ENCODE peak calls at places on chromosome X, in five cellular contexts. One of them, this sample, is unnamed.

GRCh38 chrX:69761633-69762032 is 145.7 kb downstream of the EDA start:
- DNase-seq in AG20443: no peak
- DNase-seq in NB4: no peak
- DNase-seq in COLO829: no peak
- DNase-seq in NCI-H1092 treated with DMSO at 0.1 percent for 48 hours: no peak
- DNase-seq in this sample: no peak

GRCh38 chrX:102837843-102838242 is 99.2 kb upstream of the RAB40AL start:
- DNase-seq in AG20443: no peak
- DNase-seq in NB4: no peak
- DNase-seq in NCI-H1092 treated with DMSO at 0.1 percent for 48 hours: no peak
- DNase-seq in COLO829: no peak
- DNase-seq in this sample: no peak

GRCh38 chrX:85828771-85829170 is 218.6 kb downstream of the CHM start:
- DNase-seq in NCI-H1092 treated with DMSO at 0.1 percent for 48 hours: peak; percentile 51
- DNase-seq in NB4: no peak
- DNase-seq in AG20443: no peak
- DNase-seq in COLO829: no peak
- DNase-seq in this sample: no peak

GRCh38 chrX:42837747-42838146 is 59.8 kb upstream of the PPP1R2C start:
- DNase-seq in AG20443: no peak
- DNase-seq in COLO829: no peak
- DNase-seq in NB4: no peak
- DNase-seq in NCI-H1092 treated with DMSO at 0.1 percent for 48 hours: no peak
- DNase-seq in this sample: no peak

GRCh38 chrX:130079824-130080406 is 30.4 kb downstream of the ELF4 start:
- DNase-seq in COLO829: peak; percentile 77
- DNase-seq in NB4: peak; percentile 72
- DNase-seq in NCI-H1092 treated with DMSO at 0.1 percent for 48 hours: peak; percentile 42
- DNase-seq in AG20443: peak; percentile 77
- DNase-seq in this sample: peak; percentile 64

GRCh38 chrX:40006025-40007017 is 91.4 kb downstream of the BCOR start:
- DNase-seq in COLO829: no peak
- DNase-seq in NB4: peak; percentile 34
- DNase-seq in NCI-H1092 treated with DMSO at 0.1 percent for 48 hours: no peak
- DNase-seq in AG20443: peak; percentile 66
- DNase-seq in this sample: peak; percentile 73

GRCh38 chrX:51894697-51895336 is 1.4 kb downstream of the MAGED1 start:
- DNase-seq in AG20443: peak; percentile 24
- DNase-seq in COLO829: no peak
- DNase-seq in NCI-H1092 treated with DMSO at 0.1 percent for 48 hours: peak; percentile 30
- DNase-seq in NB4: no peak
- DNase-seq in this sample: no peak

GRCh38 chrX:136589966-136590365 is 58.0 kb downstream of the VGLL1 start:
- DNase-seq in NB4: no peak
- DNase-seq in NCI-H1092 treated with DMSO at 0.1 percent for 48 hours: no peak
- DNase-seq in AG20443: no peak
- DNase-seq in COLO829: peak; percentile 43
- DNase-seq in this sample: no peak

GRCh38 chrX:124086411-124086810 is 124.9 kb downstream of the STAG2 start:
- DNase-seq in AG20443: no peak
- DNase-seq in NB4: no peak
- DNase-seq in NCI-H1092 treated with DMSO at 0.1 percent for 48 hours: no peak
- DNase-seq in COLO829: no peak
- DNase-seq in this sample: peak; percentile 47

GRCh38 chrX:53288173-53288572 is 6.8 kb upstream of the IQSEC2 start:
- DNase-seq in NCI-H1092 treated with DMSO at 0.1 percent for 48 hours: peak; percentile 81
- DNase-seq in NB4: peak; percentile 52
- DNase-seq in AG20443: peak; percentile 30
- DNase-seq in COLO829: peak; percentile 10
- DNase-seq in this sample: peak; percentile 35

GRCh38 chrX:63275127-63275526 is 76.0 kb downstream of the SPIN4 start:
- DNase-seq in NB4: peak; percentile 19
- DNase-seq in NCI-H1092 treated with DMSO at 0.1 percent for 48 hours: no peak
- DNase-seq in COLO829: peak; percentile 41
- DNase-seq in AG20443: peak; percentile 59
- DNase-seq in this sample: peak; percentile 15

GRCh38 chrX:47577424-47577823 is 4.8 kb upstream of the TIMP1 start:
- DNase-seq in NB4: no peak
- DNase-seq in COLO829: no peak
- DNase-seq in NCI-H1092 treated with DMSO at 0.1 percent for 48 hours: no peak
- DNase-seq in AG20443: no peak
- DNase-seq in this sample: no peak

GRCh38 chrX:150362599-150363481 is at the start of gene MAMLD1:
- DNase-seq in NB4: peak; percentile 53
- DNase-seq in COLO829: peak; percentile 19
- DNase-seq in NCI-H1092 treated with DMSO at 0.1 percent for 48 hours: peak; percentile 11
- DNase-seq in AG20443: peak; percentile 75
- DNase-seq in this sample: peak; percentile 34

GRCh38 chrX:68822641-68823410 is 6.0 kb upstream of the EFNB1 start:
- DNase-seq in COLO829: peak; percentile 56
- DNase-seq in AG20443: peak; percentile 74
- DNase-seq in NCI-H1092 treated with DMSO at 0.1 percent for 48 hours: peak; percentile 34
- DNase-seq in NB4: peak; percentile 54
- DNase-seq in this sample: peak; percentile 37

GRCh38 chrX:105323951-105324350 is 103.5 kb upstream of the TEX13A start:
- DNase-seq in AG20443: no peak
- DNase-seq in COLO829: peak; percentile 0
- DNase-seq in NB4: no peak
- DNase-seq in NCI-H1092 treated with DMSO at 0.1 percent for 48 hours: no peak
- DNase-seq in this sample: no peak

GRCh38 chrX:18561020-18561419 is 110.9 kb downstream of the RS1 start:
- DNase-seq in NB4: no peak
- DNase-seq in NCI-H1092 treated with DMSO at 0.1 percent for 48 hours: no peak
- DNase-seq in AG20443: no peak
- DNase-seq in COLO829: no peak
- DNase-seq in this sample: no peak

GRCh38 chrX:15645266-15645665 is 19.3 kb downstream of the CLTRN start:
- DNase-seq in NB4: no peak
- DNase-seq in NCI-H1092 treated with DMSO at 0.1 percent for 48 hours: no peak
- DNase-seq in AG20443: no peak
- DNase-seq in COLO829: peak; percentile 4
- DNase-seq in this sample: no peak

GRCh38 chrX:14718403-14718802 is 154.5 kb downstream of the FANCB start:
- DNase-seq in NCI-H1092 treated with DMSO at 0.1 percent for 48 hours: no peak
- DNase-seq in AG20443: no peak
- DNase-seq in NB4: no peak
- DNase-seq in COLO829: no peak
- DNase-seq in this sample: no peak

GRCh38 chrX:106874075-106874474 is 29.1 kb downstream of the RIPPLY1 start:
- DNase-seq in AG20443: peak; percentile 8
- DNase-seq in NB4: peak; percentile 33
- DNase-seq in COLO829: peak; percentile 20
- DNase-seq in NCI-H1092 treated with DMSO at 0.1 percent for 48 hours: peak; percentile 9
- DNase-seq in this sample: peak; percentile 37

This sample was measured in RPMI8226.